ENCODE peak calls at places on chromosomes 13 and 19, in five cellular contexts. J is HCT116, E is K562, R is HepG2, U is GM12878. L is an unnamed sample.

GRCh38 chr13:58823701-58824100 is 1192.2 kb downstream of the PCDH17 start:
- DNase-seq in U (no peak), R (no peak), J (no peak), E (no peak), L (no peak)

GRCh38 chr19:46478356-46478986 is 7.1 kb upstream of the PNMA8A start:
- DNase-seq in R (no peak), U (no peak), E (peak; percentile 56), J (no peak), L (peak; percentile 54)

GRCh38 chr13:29583073-29583785 is 12.3 kb downstream of the SLC7A1 start:
- DNase-seq in U (no peak), E (peak; percentile 23), R (no peak), J (no peak), L (no peak)

GRCh38 chr13:102907886-102908515 is 62.2 kb downstream of the ERCC5 start:
- DNase-seq in R (no peak), E (no peak), U (no peak), J (no peak), L (no peak)

GRCh38 chr13:87084192-87084591 is 587.0 kb upstream of the SLITRK5 start:
- DNase-seq in R (no peak), J (no peak), E (no peak), U (no peak), L (no peak)

GRCh38 chr19:8640402-8641004 is 10.1 kb downstream of the NFILZ start:
- DNase-seq in E (no peak), U (no peak), J (no peak), R (peak; percentile 88), L (no peak)

GRCh38 chr19:52963229-52963760 is 614 bp upstream of the ZNF816 start:
- DNase-seq in J (no peak), R (peak; percentile 2), E (no peak), U (no peak), L (no peak)

GRCh38 chr13:30142502-30143211 is 164.7 kb downstream of the KATNAL1 start:
- DNase-seq in J (peak; percentile 21), U (no peak), E (no peak), R (peak; percentile 6), L (no peak)

GRCh38 chr13:105466376-105466775 is 1069.1 kb downstream of the EFNB2 start:
- DNase-seq in R (no peak), J (no peak), U (no peak), E (no peak), L (no peak)

GRCh38 chr13:105474983-105475382 is 1060.5 kb downstream of the EFNB2 start:
- DNase-seq in U (no peak), E (no peak), R (no peak), J (no peak), L (no peak)

GRCh38 chr13:105465745-105466144 is 1069.7 kb downstream of the EFNB2 start:
- DNase-seq in R (no peak), J (no peak), E (no peak), U (no peak), L (no peak)

GRCh38 chr13:105471683-105472082 is 1063.8 kb downstream of the EFNB2 start:
- DNase-seq in E (no peak), U (no peak), R (no peak), J (no peak), L (no peak)
- TF ChIP-seq POLR2A in E (no peak), U (no peak), R (no peak), J (no peak), L (no peak)

GRCh38 chr19:6393982-6394412 is 1.0 kb upstream of the GTF2F1 start:
- DNase-seq in R (no peak), J (no peak), E (no peak), U (peak; percentile 63), L (no peak)
- TF ChIP-seq YY1 in R (no peak), J (no peak), E (peak; percentile 50), U (no peak), L (no peak)

GRCh38 chr13:40170091-40170490 is 496.4 kb downstream of the FOXO1 start:
- DNase-seq in U (no peak), E (no peak), R (no peak), J (no peak), L (no peak)

GRCh38 chr13:40171566-40171965 is 494.9 kb downstream of the FOXO1 start:
- DNase-seq in E (no peak), J (no peak), U (no peak), R (no peak), L (no peak)

GRCh38 chr13:40172878-40173277 is 493.6 kb downstream of the FOXO1 start:
- DNase-seq in E (no peak), J (no peak), U (no peak), R (no peak), L (no peak)

GRCh38 chr13:40170982-40171381 is 495.5 kb downstream of the FOXO1 start:
- DNase-seq in E (no peak), J (peak; percentile 68), U (no peak), R (no peak), L (no peak)

GRCh38 chr13:40172149-40172591 is 494.3 kb downstream of the FOXO1 start:
- DNase-seq in R (no peak), E (no peak), J (no peak), U (no peak), L (peak; percentile 19)
- TF ChIP-seq POLR2A in R (no peak), E (no peak), J (no peak), U (no peak), L (no peak)

GRCh38 chr13:25232937-25233515 is 54.3 kb downstream of the MTMR6 start:
- DNase-seq in R (peak; percentile 41), J (peak; percentile 19), U (no peak), E (peak; percentile 23), L (no peak)

GRCh38 chr13:25237083-25237482 is 50.2 kb downstream of the MTMR6 start:
- DNase-seq in J (no peak), R (no peak), E (no peak), U (no peak), L (no peak)

GRCh38 chr13:25231537-25231936 is 55.8 kb downstream of the MTMR6 start:
- DNase-seq in E (no peak), U (no peak), R (no peak), J (no peak), L (no peak)

DNA sequence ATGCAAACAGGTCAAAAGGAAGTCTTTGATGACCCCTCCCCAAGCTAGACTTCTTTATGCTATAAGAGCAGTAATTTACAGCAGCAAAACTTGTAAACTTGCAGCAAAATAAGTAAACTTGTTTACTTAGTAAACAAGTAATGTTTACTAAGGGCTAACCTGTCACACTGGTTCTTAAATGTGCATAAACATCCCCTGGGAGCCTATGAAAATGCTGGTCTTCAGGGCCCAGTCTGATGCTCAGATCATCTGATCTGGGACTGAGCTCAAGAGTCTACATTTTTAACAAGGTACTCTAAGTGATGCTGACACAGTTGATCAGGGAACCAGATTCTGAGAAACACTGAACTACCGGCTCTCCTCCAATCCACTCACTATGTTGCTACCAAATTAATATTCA is 53.4 kb downstream of the MTMR6 start:
- DNase-seq in R (no peak), E (no peak), U (no peak), J (no peak), L (no peak)
- TF ChIP-seq YY1 in R (no peak), E (no peak), U (no peak), J (no peak), L (no peak)

L was measured in H1.